ENCODE peak calls at places on chromosomes 3 and 15, in seven cellular contexts. One of them, this sample, is unnamed.

GRCh38 chr3:174541708-174542107 is 317.4 kb upstream of the NAALADL2 start:
- DNase-seq in H7: no peak
- DNase-seq in choroid plexus epithelial cell: peak
- DNase-seq in esophagus squamous epithelium: no peak
- DNase-seq in astrocyte of the spinal cord: peak
- DNase-seq in endodermal cell: no peak
- DNase-seq in heart right ventricle: no peak
- DNase-seq in this sample: no peak

GRCh38 chr3:188948658-188949400 is 222.9 kb upstream of the TPRG1 start:
- DNase-seq in endodermal cell: peak
- DNase-seq in astrocyte of the spinal cord: peak
- DNase-seq in choroid plexus epithelial cell: peak
- DNase-seq in H7: no peak
- DNase-seq in heart right ventricle: no peak
- DNase-seq in esophagus squamous epithelium: no peak
- DNase-seq in this sample: no peak

GRCh38 chr3:193962986-193963683 is 172.8 kb upstream of the HES1 start:
- DNase-seq in esophagus squamous epithelium: no peak
- DNase-seq in endodermal cell: no peak
- DNase-seq in astrocyte of the spinal cord: peak
- DNase-seq in heart right ventricle: no peak
- DNase-seq in H7: no peak
- DNase-seq in choroid plexus epithelial cell: no peak
- DNase-seq in this sample: no peak

GRCh38 chr15:59176653-59177444 is 29.8 kb upstream of the LDHAL6B start:
- DNase-seq in astrocyte of the spinal cord: no peak
- DNase-seq in heart right ventricle: no peak
- DNase-seq in endodermal cell: no peak
- DNase-seq in esophagus squamous epithelium: no peak
- DNase-seq in H7: no peak
- DNase-seq in choroid plexus epithelial cell: no peak
- DNase-seq in this sample: no peak

GRCh38 chr3:13028010-13028821 is 45.0 kb downstream of the IQSEC1 start:
- DNase-seq in esophagus squamous epithelium: no peak
- DNase-seq in H7: no peak
- DNase-seq in heart right ventricle: no peak
- DNase-seq in endodermal cell: no peak
- DNase-seq in astrocyte of the spinal cord: no peak
- DNase-seq in choroid plexus epithelial cell: no peak
- DNase-seq in this sample: no peak

GRCh38 chr15:87118424-87118823 is 1038.8 kb downstream of the AGBL1 start:
- DNase-seq in astrocyte of the spinal cord: no peak
- DNase-seq in endodermal cell: no peak
- DNase-seq in choroid plexus epithelial cell: no peak
- DNase-seq in H7: peak
- DNase-seq in heart right ventricle: no peak
- DNase-seq in esophagus squamous epithelium: no peak
- DNase-seq in this sample: no peak

GRCh38 chr3:127763337-127763736 is 59.0 kb downstream of the MGLL start:
- DNase-seq in astrocyte of the spinal cord: no peak
- DNase-seq in choroid plexus epithelial cell: no peak
- DNase-seq in esophagus squamous epithelium: no peak
- DNase-seq in H7: no peak
- DNase-seq in heart right ventricle: no peak
- DNase-seq in endodermal cell: no peak
- DNase-seq in this sample: no peak

GRCh38 chr3:9727041-9727595 is 4.4 kb upstream of the BRPF1 start:
- DNase-seq in astrocyte of the spinal cord: no peak
- DNase-seq in heart right ventricle: no peak
- DNase-seq in esophagus squamous epithelium: no peak
- DNase-seq in endodermal cell: peak
- DNase-seq in H7: peak
- DNase-seq in choroid plexus epithelial cell: no peak
- DNase-seq in this sample: no peak

GRCh38 chr3:124097362-124098120 is 105.6 kb upstream of the ROPN1 start:
- DNase-seq in endodermal cell: no peak
- DNase-seq in choroid plexus epithelial cell: no peak
- DNase-seq in astrocyte of the spinal cord: no peak
- DNase-seq in H7: no peak
- DNase-seq in heart right ventricle: no peak
- DNase-seq in esophagus squamous epithelium: no peak
- DNase-seq in this sample: no peak

GRCh38 chr3:186361612-186362408 is at the start of gene DGKG:
- DNase-seq in heart right ventricle: peak
- DNase-seq in choroid plexus epithelial cell: no peak
- DNase-seq in astrocyte of the spinal cord: no peak
- DNase-seq in esophagus squamous epithelium: no peak
- DNase-seq in H7: peak
- DNase-seq in endodermal cell: peak
- DNase-seq in this sample: no peak

GRCh38 chr3:194536883-194537637 is 50.3 kb upstream of the ATP13A3 start:
- DNase-seq in endodermal cell: no peak
- DNase-seq in esophagus squamous epithelium: no peak
- DNase-seq in choroid plexus epithelial cell: no peak
- DNase-seq in heart right ventricle: peak
- DNase-seq in H7: no peak
- DNase-seq in astrocyte of the spinal cord: no peak
- DNase-seq in this sample: no peak

GRCh38 chr15:66298803-66299251 is 5.5 kb downstream of the DIS3L start:
- DNase-seq in endodermal cell: peak
- DNase-seq in astrocyte of the spinal cord: no peak
- DNase-seq in heart right ventricle: no peak
- DNase-seq in H7: no peak
- DNase-seq in esophagus squamous epithelium: no peak
- DNase-seq in choroid plexus epithelial cell: no peak
- DNase-seq in this sample: peak

GRCh38 chr15:69951511-69952209 is 146.1 kb downstream of the TLE3 start:
- DNase-seq in choroid plexus epithelial cell: peak
- DNase-seq in astrocyte of the spinal cord: no peak
- DNase-seq in esophagus squamous epithelium: no peak
- DNase-seq in heart right ventricle: no peak
- DNase-seq in H7: no peak
- DNase-seq in endodermal cell: no peak
- DNase-seq in this sample: no peak

GRCh38 chr3:54257114-54257513 is 134.8 kb downstream of the CACNA2D3 start:
- DNase-seq in endodermal cell: no peak
- DNase-seq in H7: no peak
- DNase-seq in astrocyte of the spinal cord: no peak
- DNase-seq in choroid plexus epithelial cell: no peak
- DNase-seq in heart right ventricle: no peak
- DNase-seq in esophagus squamous epithelium: no peak
- DNase-seq in this sample: no peak

GRCh38 chr3:105118905-105119304 is 247.8 kb upstream of the ALCAM start:
- DNase-seq in endodermal cell: no peak
- DNase-seq in astrocyte of the spinal cord: no peak
- DNase-seq in H7: no peak
- DNase-seq in esophagus squamous epithelium: no peak
- DNase-seq in choroid plexus epithelial cell: peak
- DNase-seq in heart right ventricle: no peak
- DNase-seq in this sample: no peak

GRCh38 chr15:62607643-62608042 is 434.9 kb upstream of the TPM1 start:
- DNase-seq in H7: no peak
- DNase-seq in astrocyte of the spinal cord: peak
- DNase-seq in choroid plexus epithelial cell: peak
- DNase-seq in heart right ventricle: no peak
- DNase-seq in esophagus squamous epithelium: no peak
- DNase-seq in endodermal cell: no peak
- DNase-seq in this sample: no peak

GRCh38 chr3:194941956-194942483 is 256.3 kb downstream of the FAM43A start:
- DNase-seq in esophagus squamous epithelium: no peak
- DNase-seq in H7: no peak
- DNase-seq in endodermal cell: no peak
- DNase-seq in astrocyte of the spinal cord: no peak
- DNase-seq in choroid plexus epithelial cell: no peak
- DNase-seq in heart right ventricle: no peak
- DNase-seq in this sample: peak

GRCh38 chr15:71792521-71792920 is 17.8 kb upstream of the NR2E3 start:
- DNase-seq in choroid plexus epithelial cell: peak
- DNase-seq in astrocyte of the spinal cord: peak
- DNase-seq in heart right ventricle: no peak
- DNase-seq in esophagus squamous epithelium: no peak
- DNase-seq in endodermal cell: no peak
- DNase-seq in H7: no peak
- DNase-seq in this sample: no peak

GRCh38 chr15:47570451-47570850 is 146.9 kb upstream of the SEMA6D start:
- DNase-seq in H7: no peak
- DNase-seq in choroid plexus epithelial cell: no peak
- DNase-seq in astrocyte of the spinal cord: no peak
- DNase-seq in heart right ventricle: no peak
- DNase-seq in endodermal cell: no peak
- DNase-seq in esophagus squamous epithelium: no peak
- DNase-seq in this sample: no peak
- H3K4me3 ChIP-seq in H7: no peak
- H3K4me3 ChIP-seq in choroid plexus epithelial cell: no peak
- H3K4me3 ChIP-seq in astrocyte of the spinal cord: no peak
- H3K4me3 ChIP-seq in heart right ventricle: no peak
- H3K4me3 ChIP-seq in endodermal cell: no peak
- H3K4me3 ChIP-seq in esophagus squamous epithelium: no peak
- H3K4me3 ChIP-seq in this sample: no peak

DNA sequence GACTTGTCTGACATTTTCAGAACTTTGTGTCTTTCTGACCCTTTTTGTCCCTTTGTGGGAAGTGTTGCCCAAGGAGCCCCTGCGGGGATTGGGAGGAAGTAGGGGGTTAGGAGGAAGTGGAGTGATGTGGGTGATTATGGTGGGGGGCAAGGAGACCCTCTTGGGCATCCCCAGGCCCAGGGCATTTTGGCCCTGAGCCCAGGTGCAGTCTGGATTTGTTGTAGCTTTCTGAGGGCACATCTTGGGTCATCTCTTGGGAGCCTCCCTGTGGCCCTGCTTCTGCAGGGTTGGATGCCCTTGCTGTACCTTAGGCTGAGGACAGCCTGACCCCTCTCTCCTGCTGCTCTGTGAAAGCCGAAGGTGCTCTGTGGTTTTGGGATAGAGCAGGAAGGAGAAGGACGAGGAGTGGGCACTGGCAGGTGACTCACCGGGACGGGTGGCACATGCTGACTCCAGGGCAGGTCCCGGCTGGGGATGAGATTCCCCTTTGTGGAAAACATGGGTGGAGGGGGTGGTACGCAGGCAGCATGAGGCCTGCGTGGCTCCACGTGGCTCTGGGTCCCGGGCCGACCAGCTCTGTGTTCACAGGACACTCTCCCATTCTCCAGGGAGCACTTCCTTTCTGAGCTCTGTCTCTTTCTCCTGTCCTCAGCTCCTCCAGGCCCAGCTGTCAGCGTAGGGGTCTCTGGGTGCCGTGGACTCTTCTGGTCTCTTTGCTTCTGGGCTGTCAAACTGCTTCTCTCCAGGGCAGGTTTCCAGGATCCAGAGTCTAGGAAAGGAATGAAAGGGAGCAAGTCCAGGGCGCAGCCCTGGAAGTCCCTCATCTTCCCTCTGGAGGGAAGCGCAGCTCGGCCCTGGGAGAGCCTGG is 11.8 kb downstream of the CD276 start:
- DNase-seq in choroid plexus epithelial cell: no peak
- DNase-seq in astrocyte of the spinal cord: no peak
- DNase-seq in endodermal cell: no peak
- DNase-seq in heart right ventricle: no peak
- DNase-seq in H7: no peak
- DNase-seq in esophagus squamous epithelium: no peak
- DNase-seq in this sample: no peak
- H3K4me3 ChIP-seq in choroid plexus epithelial cell: no peak
- H3K4me3 ChIP-seq in astrocyte of the spinal cord: no peak
- H3K4me3 ChIP-seq in endodermal cell: no peak
- H3K4me3 ChIP-seq in heart right ventricle: no peak
- H3K4me3 ChIP-seq in H7: no peak
- H3K4me3 ChIP-seq in esophagus squamous epithelium: no peak
- H3K4me3 ChIP-seq in this sample: no peak

DNA sequence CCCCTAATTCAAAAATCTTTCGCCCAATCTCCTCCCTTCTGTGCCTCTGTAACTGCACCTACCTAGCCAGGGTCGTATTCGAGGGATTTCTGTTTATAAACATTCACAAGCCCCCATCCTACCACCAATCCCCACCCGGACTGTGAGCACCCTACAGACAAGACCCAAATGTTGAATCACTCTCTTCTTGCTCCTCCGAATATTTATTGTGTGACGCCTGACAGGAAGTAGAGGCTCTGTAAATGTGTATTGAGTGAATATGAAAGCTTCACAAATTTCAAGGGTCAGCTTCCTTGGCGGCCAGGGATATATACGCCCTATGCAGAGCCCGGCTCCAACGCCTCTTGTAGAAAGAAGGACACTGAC is 1.6 kb downstream of the BDH1 start:
- DNase-seq in choroid plexus epithelial cell: no peak
- DNase-seq in H7: no peak
- DNase-seq in astrocyte of the spinal cord: no peak
- DNase-seq in endodermal cell: no peak
- DNase-seq in heart right ventricle: no peak
- DNase-seq in esophagus squamous epithelium: no peak
- DNase-seq in this sample: no peak
- H3K4me3 ChIP-seq in choroid plexus epithelial cell: peak
- H3K4me3 ChIP-seq in H7: peak
- H3K4me3 ChIP-seq in astrocyte of the spinal cord: peak
- H3K4me3 ChIP-seq in endodermal cell: peak
- H3K4me3 ChIP-seq in heart right ventricle: peak
- H3K4me3 ChIP-seq in esophagus squamous epithelium: peak
- H3K4me3 ChIP-seq in this sample: peak

GRCh38 chr15:96349034-96349932 is 18.8 kb downstream of the NR2F2 start:
- DNase-seq in endodermal cell: no peak
- DNase-seq in astrocyte of the spinal cord: peak
- DNase-seq in heart right ventricle: no peak
- DNase-seq in esophagus squamous epithelium: no peak
- DNase-seq in choroid plexus epithelial cell: peak
- DNase-seq in H7: no peak
- DNase-seq in this sample: no peak
- H3K4me3 ChIP-seq in endodermal cell: no peak
- H3K4me3 ChIP-seq in astrocyte of the spinal cord: no peak
- H3K4me3 ChIP-seq in heart right ventricle: peak
- H3K4me3 ChIP-seq in esophagus squamous epithelium: peak
- H3K4me3 ChIP-seq in choroid plexus epithelial cell: no peak
- H3K4me3 ChIP-seq in H7: no peak
- H3K4me3 ChIP-seq in this sample: no peak

GRCh38 chr15:75056036-75056435 is 32.6 kb downstream of the PPCDC start:
- DNase-seq in heart right ventricle: no peak
- DNase-seq in choroid plexus epithelial cell: no peak
- DNase-seq in astrocyte of the spinal cord: no peak
- DNase-seq in H7: no peak
- DNase-seq in esophagus squamous epithelium: no peak
- DNase-seq in endodermal cell: peak
- DNase-seq in this sample: peak

GRCh38 chr15:75062706-75063105 is 39.3 kb downstream of the PPCDC start:
- DNase-seq in choroid plexus epithelial cell: no peak
- DNase-seq in H7: no peak
- DNase-seq in endodermal cell: peak
- DNase-seq in astrocyte of the spinal cord: no peak
- DNase-seq in esophagus squamous epithelium: no peak
- DNase-seq in heart right ventricle: no peak
- DNase-seq in this sample: no peak

GRCh38 chr15:75061272-75061671 is 37.9 kb downstream of the PPCDC start:
- DNase-seq in choroid plexus epithelial cell: peak
- DNase-seq in astrocyte of the spinal cord: peak
- DNase-seq in esophagus squamous epithelium: no peak
- DNase-seq in endodermal cell: peak
- DNase-seq in H7: peak
- DNase-seq in heart right ventricle: no peak
- DNase-seq in this sample: no peak

GRCh38 chr15:75058127-75058905 is 34.9 kb downstream of the PPCDC start:
- DNase-seq in endodermal cell: peak
- DNase-seq in astrocyte of the spinal cord: no peak
- DNase-seq in choroid plexus epithelial cell: no peak
- DNase-seq in esophagus squamous epithelium: no peak
- DNase-seq in heart right ventricle: no peak
- DNase-seq in H7: no peak
- DNase-seq in this sample: no peak

GRCh38 chr15:75059607-75060006 is 36.2 kb downstream of the PPCDC start:
- DNase-seq in endodermal cell: peak
- DNase-seq in H7: no peak
- DNase-seq in heart right ventricle: no peak
- DNase-seq in astrocyte of the spinal cord: no peak
- DNase-seq in esophagus squamous epithelium: no peak
- DNase-seq in choroid plexus epithelial cell: no peak
- DNase-seq in this sample: no peak
- H3K4me3 ChIP-seq in endodermal cell: no peak
- H3K4me3 ChIP-seq in H7: no peak
- H3K4me3 ChIP-seq in heart right ventricle: no peak
- H3K4me3 ChIP-seq in astrocyte of the spinal cord: no peak
- H3K4me3 ChIP-seq in esophagus squamous epithelium: no peak
- H3K4me3 ChIP-seq in choroid plexus epithelial cell: no peak
- H3K4me3 ChIP-seq in this sample: no peak